ENCODE peak calls at places on chromosomes 5 and 9, in four cellular contexts. One of them, this sample, is unnamed.
A peak's percentile ranks its signal among the peaks of the same experiment; 100 is the strongest.

GRCh38 chr5:40409600-40409999 is 270.1 kb upstream of the PTGER4 start:
- DNase-seq in endothelial cell: no peak
- DNase-seq in left cardiac atrium: no peak
- DNase-seq in ecto neural progenitor cell: no peak
- DNase-seq in this sample: no peak

GRCh38 chr5:56358703-56359428 is 125.7 kb upstream of the ANKRD55 start:
- DNase-seq in endothelial cell: no peak
- DNase-seq in left cardiac atrium: peak; percentile 36
- DNase-seq in ecto neural progenitor cell: no peak
- DNase-seq in this sample: no peak

GRCh38 chr5:58358436-58358835 is 101.5 kb downstream of the PLK2 start:
- DNase-seq in endothelial cell: no peak
- DNase-seq in left cardiac atrium: no peak
- DNase-seq in ecto neural progenitor cell: no peak
- DNase-seq in this sample: no peak

GRCh38 chr5:180166168-180166567 is 42.8 kb downstream of the RASGEF1C start:
- DNase-seq in endothelial cell: no peak
- DNase-seq in left cardiac atrium: no peak
- DNase-seq in ecto neural progenitor cell: no peak
- DNase-seq in this sample: no peak

GRCh38 chr5:24630925-24631324 is 13.9 kb downstream of the CDH10 start:
- DNase-seq in endothelial cell: no peak
- DNase-seq in left cardiac atrium: no peak
- DNase-seq in ecto neural progenitor cell: no peak
- DNase-seq in this sample: no peak

GRCh38 chr9:94980947-94981632 is 254.6 kb downstream of the AOPEP start:
- DNase-seq in endothelial cell: no peak
- DNase-seq in left cardiac atrium: no peak
- DNase-seq in ecto neural progenitor cell: peak; percentile 66
- DNase-seq in this sample: no peak

GRCh38 chr5:30765227-30765626 is 428.3 kb upstream of the CDH6 start:
- DNase-seq in endothelial cell: no peak
- DNase-seq in left cardiac atrium: no peak
- DNase-seq in ecto neural progenitor cell: no peak
- DNase-seq in this sample: no peak

GRCh38 chr9:5510360-5510931 is at the start of gene PDCD1LG2:
- DNase-seq in endothelial cell: no peak
- DNase-seq in left cardiac atrium: no peak
- DNase-seq in ecto neural progenitor cell: no peak
- DNase-seq in this sample: no peak

GRCh38 chr5:179765400-179765799 is 28.4 kb upstream of the LTC4S start:
- DNase-seq in endothelial cell: no peak
- DNase-seq in left cardiac atrium: peak; percentile 83
- DNase-seq in ecto neural progenitor cell: no peak
- DNase-seq in this sample: peak; percentile 69

GRCh38 chr9:127058645-127059021 is 63.8 kb downstream of the ANGPTL2 start:
- DNase-seq in endothelial cell: no peak
- DNase-seq in left cardiac atrium: no peak
- DNase-seq in ecto neural progenitor cell: no peak
- DNase-seq in this sample: no peak

GRCh38 chr5:80654054-80654390 is 430 bp upstream of the MSH3 start:
- DNase-seq in endothelial cell: peak; percentile 9
- DNase-seq in left cardiac atrium: no peak
- DNase-seq in ecto neural progenitor cell: peak; percentile 69
- DNase-seq in this sample: peak; percentile 46

GRCh38 chr5:52342361-52342760 is 445.4 kb upstream of the ITGA1 start:
- DNase-seq in endothelial cell: no peak
- DNase-seq in left cardiac atrium: no peak
- DNase-seq in ecto neural progenitor cell: no peak
- DNase-seq in this sample: no peak

GRCh38 chr9:81868145-81868544 is 60.1 kb upstream of the SPATA31D4 start:
- DNase-seq in endothelial cell: no peak
- DNase-seq in left cardiac atrium: no peak
- DNase-seq in ecto neural progenitor cell: no peak
- DNase-seq in this sample: no peak

GRCh38 chr9:129143031-129143441 is 31.8 kb downstream of the PTPA start:
- DNase-seq in endothelial cell: peak; percentile 89
- DNase-seq in left cardiac atrium: peak; percentile 92
- DNase-seq in ecto neural progenitor cell: peak; percentile 84
- DNase-seq in this sample: peak; percentile 91

GRCh38 chr9:133708770-133709611 is 29.2 kb downstream of the SARDH start:
- DNase-seq in endothelial cell: no peak
- DNase-seq in left cardiac atrium: peak; percentile 13
- DNase-seq in ecto neural progenitor cell: no peak
- DNase-seq in this sample: peak; percentile 41

GRCh38 chr9:130535818-130536521 is 43.4 kb upstream of the FUBP3 start:
- DNase-seq in endothelial cell: no peak
- DNase-seq in left cardiac atrium: peak; percentile 37
- DNase-seq in ecto neural progenitor cell: no peak
- DNase-seq in this sample: no peak

GRCh38 chr5:178589180-178590140 is 733 bp downstream of the COL23A1 start:
- DNase-seq in endothelial cell: peak; percentile 68
- DNase-seq in left cardiac atrium: peak; percentile 48
- DNase-seq in ecto neural progenitor cell: no peak
- DNase-seq in this sample: peak; percentile 66

GRCh38 chr9:95753762-95754465 is 121.6 kb upstream of the ERCC6L2 start:
- DNase-seq in endothelial cell: no peak
- DNase-seq in left cardiac atrium: peak; percentile 49
- DNase-seq in ecto neural progenitor cell: no peak
- DNase-seq in this sample: peak; percentile 58

GRCh38 chr5:180153099-180153498 is 55.9 kb downstream of the RASGEF1C start:
- DNase-seq in endothelial cell: no peak
- DNase-seq in left cardiac atrium: no peak
- DNase-seq in ecto neural progenitor cell: no peak
- DNase-seq in this sample: no peak

GRCh38 chr9:78325846-78326350 is 29.0 kb downstream of the PSAT1 start:
- DNase-seq in endothelial cell: no peak
- DNase-seq in left cardiac atrium: no peak
- DNase-seq in ecto neural progenitor cell: no peak
- DNase-seq in this sample: no peak

GRCh38 chr9:78189461-78189860 is 46.4 kb upstream of the CEP78 start:
- DNase-seq in endothelial cell: no peak
- DNase-seq in left cardiac atrium: no peak
- DNase-seq in ecto neural progenitor cell: no peak
- DNase-seq in this sample: no peak

GRCh38 chr9:25048098-25048497 is 502.4 kb upstream of the IZUMO3 start:
- DNase-seq in endothelial cell: no peak
- DNase-seq in left cardiac atrium: no peak
- DNase-seq in ecto neural progenitor cell: no peak
- DNase-seq in this sample: no peak

GRCh38 chr5:109866051-109866450 is 176.3 kb downstream of the MAN2A1 start:
- DNase-seq in endothelial cell: no peak
- DNase-seq in left cardiac atrium: no peak
- DNase-seq in ecto neural progenitor cell: no peak
- DNase-seq in this sample: no peak

GRCh38 chr9:80175286-80175906 is 603.6 kb downstream of the TLE4 start:
- DNase-seq in endothelial cell: no peak
- DNase-seq in left cardiac atrium: no peak
- DNase-seq in ecto neural progenitor cell: no peak
- DNase-seq in this sample: no peak

GRCh38 chr9:16515207-16515606 is 355.3 kb downstream of the BNC2 start:
- DNase-seq in endothelial cell: no peak
- DNase-seq in left cardiac atrium: no peak
- DNase-seq in ecto neural progenitor cell: peak; percentile 75
- DNase-seq in this sample: no peak

This sample was measured in Right ventricle myocardium superior.